ENCODE peak calls at places on chromosomes 1 and 21, in four cellular contexts. P is thoracic aorta, G is body of pancreas, I is osteocyte. H is an unnamed sample.

GRCh38 chr1:235017719-235018118 is 110.9 kb downstream of the TOMM20 start:
- DNase-seq in P (no peak), G (no peak), I (no peak), H (no peak)

GRCh38 chr1:192516776-192517297 is 58.7 kb upstream of the RGS1 start:
- DNase-seq in P (no peak), G (no peak), I (no peak), H (no peak)

GRCh38 chr1:233907139-233907538 is 2.7 kb downstream of the SLC35F3 start:
- DNase-seq in P (no peak), G (no peak), I (no peak), H (no peak)

GRCh38 chr21:45305831-45306230 is 18.1 kb upstream of the POFUT2 start:
- DNase-seq in P (no peak), G (peak; percentile 49), I (no peak), H (no peak)

GRCh38 chr1:180734366-180734765 is 102.5 kb downstream of the XPR1 start:
- DNase-seq in P (no peak), G (no peak), I (no peak), H (no peak)

GRCh38 chr1:55384589-55385136 is 169.5 kb upstream of the USP24 start:
- DNase-seq in P (no peak), G (no peak), I (no peak), H (no peak)

GRCh38 chr21:46317710-46318463 is 5.8 kb downstream of the C21orf58 start:
- DNase-seq in P (no peak), G (no peak), I (no peak), H (no peak)

GRCh38 chr1:96536576-96536975 is 185.0 kb upstream of the PTBP2 start:
- DNase-seq in P (no peak), G (no peak), I (no peak), H (no peak)

GRCh38 chr1:160056648-160057169 is 13.3 kb downstream of the KCNJ10 start:
- DNase-seq in P (no peak), G (no peak), I (no peak), H (no peak)

GRCh38 chr1:1623631-1624442 is 8.1 kb upstream of the MMP23B start:
- DNase-seq in P (no peak), G (no peak), I (no peak), H (no peak)

GRCh38 chr21:25790122-25790951 is 55.6 kb downstream of the GABPA start:
- DNase-seq in P (no peak), G (no peak), I (no peak), H (no peak)

DNA sequence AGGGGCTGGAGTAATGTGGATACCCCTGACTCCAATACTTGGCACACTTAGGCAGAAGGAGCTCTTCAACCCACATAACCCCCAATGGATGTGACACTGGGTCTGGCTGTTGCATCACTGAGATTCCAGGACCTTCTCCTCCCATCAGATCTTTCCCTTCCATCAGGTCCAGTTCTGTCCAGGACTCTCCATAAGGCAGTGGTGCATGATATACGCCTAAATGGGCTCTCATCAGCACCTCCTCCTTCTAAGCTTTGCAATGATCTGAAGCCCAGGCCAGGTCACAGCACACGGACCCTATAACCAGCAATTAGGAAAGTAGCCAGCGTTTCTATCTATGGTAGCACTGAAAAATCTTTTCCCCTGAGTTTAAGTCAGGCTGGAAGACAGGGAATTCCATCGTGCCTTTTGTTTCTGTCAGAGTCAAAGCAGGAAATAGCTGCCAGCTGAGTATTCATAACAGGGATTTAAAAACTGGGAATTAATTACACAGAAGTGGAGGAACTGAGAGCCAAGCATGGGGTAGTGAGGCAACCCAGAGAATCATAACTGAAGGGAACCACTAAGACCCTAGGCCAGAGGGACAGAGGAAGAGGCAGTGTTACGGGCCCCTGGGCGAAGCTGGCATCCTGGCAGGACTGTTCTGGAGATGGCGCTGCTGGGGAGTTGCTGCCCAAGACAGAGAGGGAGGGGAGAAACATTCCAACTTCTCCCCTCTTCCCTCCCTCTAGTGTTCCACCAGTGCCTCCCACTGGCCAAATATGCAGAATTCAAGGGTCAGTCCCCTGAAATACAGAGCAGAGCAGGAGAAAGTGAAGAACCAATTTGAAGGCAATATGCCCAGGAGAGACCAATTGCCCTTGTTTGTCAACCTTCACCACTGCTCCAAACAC is 37.5 kb upstream of the HOOK1 start:
- DNase-seq in P (no peak), G (no peak), I (no peak), H (no peak)
- TF ChIP-seq CTCF in P (no peak), G (no peak), I (peak; percentile 12), H (no peak)

DNA sequence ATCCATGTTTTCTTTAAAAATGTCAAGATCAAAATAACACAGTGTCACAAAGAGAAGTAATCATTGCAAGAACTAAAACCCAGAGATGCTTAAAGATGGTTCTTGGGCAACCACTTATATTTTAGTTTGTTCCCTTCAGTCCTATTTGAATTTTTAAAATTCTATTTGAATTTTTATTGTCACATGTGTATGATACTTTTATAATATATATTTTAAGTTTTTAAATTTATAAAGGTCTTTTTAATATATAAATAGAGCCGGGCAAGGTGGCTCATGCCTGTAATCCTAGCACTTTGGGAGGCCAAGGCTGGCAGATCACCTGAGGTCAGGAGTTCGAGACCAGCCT is 22.3 kb upstream of the DISC1 start:
- DNase-seq in P (no peak), G (no peak), I (no peak), H (no peak)
- TF ChIP-seq CTCF in P (no peak), G (no peak), I (no peak), H (no peak)

GRCh38 chr1:154750681-154751665 is 119.1 kb downstream of the KCNN3 start:
- DNase-seq in P (no peak), G (no peak), I (no peak), H (no peak)

GRCh38 chr1:154747380-154747779 is 122.7 kb downstream of the KCNN3 start:
- DNase-seq in P (no peak), G (no peak), I (no peak), H (no peak)

GRCh38 chr1:154746620-154747299 is 123.3 kb downstream of the KCNN3 start:
- DNase-seq in P (no peak), G (no peak), I (no peak), H (no peak)

GRCh38 chr1:154747841-154748766 is 122.0 kb downstream of the KCNN3 start:
- DNase-seq in P (no peak), G (no peak), I (no peak), H (no peak)

DNA sequence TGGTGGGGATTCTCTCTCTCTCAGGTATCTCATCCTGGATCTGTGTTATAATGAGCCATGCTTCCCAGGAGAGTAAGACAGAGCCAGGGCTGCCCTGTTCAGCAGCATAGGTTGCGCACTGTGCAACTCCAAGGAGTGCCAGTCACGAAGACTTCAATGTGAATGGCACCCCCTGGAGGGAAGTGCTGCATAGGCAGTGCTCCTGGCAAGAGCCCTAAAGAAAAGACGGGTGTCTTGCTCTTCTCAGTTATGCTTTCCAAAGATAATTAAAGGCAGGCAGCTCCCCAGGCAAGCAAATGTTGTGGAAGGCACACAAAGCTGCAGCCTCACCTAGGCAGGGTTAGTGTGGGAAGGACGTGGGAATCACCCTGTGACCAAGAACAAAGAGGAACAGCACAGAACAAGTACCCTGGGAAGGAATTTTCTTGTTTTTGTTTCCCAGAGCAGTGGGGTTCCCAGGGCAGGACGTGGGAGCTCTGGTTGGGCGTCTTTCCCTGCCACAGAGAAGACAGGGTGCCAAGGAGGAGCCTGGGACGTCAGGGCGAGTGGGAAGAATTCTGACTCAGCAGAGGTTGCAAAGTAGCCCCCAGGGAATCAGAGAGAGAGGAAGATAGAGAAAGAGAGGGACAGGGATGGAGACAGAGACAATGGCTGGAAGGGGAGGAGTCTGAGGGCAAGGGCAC is 120.9 kb downstream of the KCNN3 start:
- DNase-seq in P (no peak), G (no peak), I (no peak), H (no peak)
- TF ChIP-seq CTCF in P (no peak), G (no peak), I (peak; percentile 25), H (no peak)

DNA sequence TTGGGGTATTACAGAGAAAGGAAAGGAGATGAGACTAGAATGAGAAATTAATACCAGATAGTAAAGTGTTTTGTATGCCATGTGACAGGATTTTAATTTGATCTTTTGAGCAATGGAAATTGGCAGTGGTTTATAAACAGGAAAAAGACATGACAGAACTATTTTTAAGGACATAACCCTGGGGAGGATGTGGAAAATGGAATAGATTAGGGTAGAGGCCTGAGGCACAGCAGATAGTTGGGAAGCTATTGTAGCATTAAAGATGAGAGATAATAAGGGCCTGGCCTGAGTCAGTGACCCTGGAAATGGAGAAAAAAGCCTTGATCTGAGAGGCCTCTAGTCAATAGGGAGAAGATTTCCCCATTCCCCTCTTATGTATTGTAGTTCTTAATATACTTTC is 22.1 kb upstream of the KCNA3 start:
- DNase-seq in P (no peak), G (no peak), I (no peak), H (no peak)
- TF ChIP-seq CTCF in P (no peak), G (no peak), I (no peak), H (no peak)

GRCh38 chr1:205438213-205439158 is 16.6 kb upstream of the LEMD1 start:
- DNase-seq in P (peak; percentile 17), G (peak; percentile 78), I (no peak), H (no peak)
- TF ChIP-seq CTCF in P (peak; percentile 84), G (peak; percentile 53), I (peak; percentile 20), H (no peak)